ENCODE peak calls at places on chromosomes 4 and X, in four cellular contexts. H is HepG2, W is heart right ventricle, Y is transverse colon. G is an unnamed sample.

GRCh38 chr4:36039031-36039430 is 205.3 kb downstream of the ARAP2 start:
- DNase-seq in Y (no peak), H (no peak), W (no peak), G (no peak)

GRCh38 chrX:101595739-101596419 is 21.9 kb downstream of the ARMCX6 start:
- DNase-seq in W (no peak), H (peak; percentile 17), Y (no peak), G (peak; percentile 27)

GRCh38 chr4:6221296-6221850 is 21.0 kb upstream of the JAKMIP1 start:
- DNase-seq in H (no peak), W (no peak), Y (no peak), G (no peak)

GRCh38 chr4:147465461-147465860 is 15.4 kb upstream of the EDNRA start:
- DNase-seq in H (no peak), Y (no peak), W (no peak), G (no peak)

GRCh38 chrX:14676431-14676830 is 147.1 kb downstream of the GLRA2 start:
- DNase-seq in W (no peak), Y (no peak), H (no peak), G (no peak)

GRCh38 chrX:63746278-63746677 is 38.7 kb downstream of the ARHGEF9 start:
- DNase-seq in Y (no peak), W (no peak), H (no peak), G (no peak)

GRCh38 chrX:71282514-71283408 is 674 bp upstream of the NONO start:
- DNase-seq in Y (no peak), W (no peak), H (peak; percentile 29), G (no peak)

GRCh38 chr4:85393201-85393600 is 81.7 kb upstream of the ARHGAP24 start:
- DNase-seq in H (no peak), Y (no peak), W (no peak), G (no peak)

GRCh38 chr4:44713125-44713524 is 13.2 kb downstream of the GNPDA2 start:
- DNase-seq in Y (no peak), W (no peak), H (no peak), G (no peak)

GRCh38 chr4:99736846-99737245 is 79.2 kb upstream of the C4orf54 start:
- DNase-seq in Y (no peak), H (no peak), W (no peak), G (no peak)

GRCh38 chr4:185261971-185262370 is 52.6 kb downstream of the SNX25 start:
- DNase-seq in H (no peak), W (no peak), Y (no peak), G (no peak)

GRCh38 chrX:147776988-147777387 is 134.7 kb upstream of the FMR1 start:
- DNase-seq in H (no peak), Y (peak; percentile 11), W (no peak), G (no peak)
- H3K9me3 ChIP-seq in H (no peaks in the 10 kb centered on the region), Y (no peaks in the 10 kb centered on the region), W (no peaks in the 10 kb centered on the region), G (no peaks in the 10 kb centered on the region)

GRCh38 chr4:118417325-118417724 is 64.5 kb upstream of the PRSS12 start:
- DNase-seq in Y (no peak), W (no peak), H (no peak), G (no peak)
- H3K27ac ChIP-seq in Y (no peak overlapping the region), W (no peak overlapping the region), H (no peak overlapping the region), G (peak overlapping the region; percentile 71)

GRCh38 chr4:171532968-171533367 is 280.2 kb upstream of the GALNTL6 start:
- DNase-seq in Y (no peak), W (no peak), H (no peak), G (no peak)

GRCh38 chr4:171538601-171539100 is 274.6 kb upstream of the GALNTL6 start:
- DNase-seq in W (no peak), Y (no peak), H (no peak), G (no peak)

GRCh38 chr4:171534391-171534790 is 278.8 kb upstream of the GALNTL6 start:
- DNase-seq in W (no peak), Y (no peak), H (no peak), G (no peak)
- H3K9me3 ChIP-seq in W (no peaks in the 10 kb centered on the region), Y (no peaks in the 10 kb centered on the region), H (no peaks in the 10 kb centered on the region), G (no peaks in the 10 kb centered on the region)

GRCh38 chr4:110025057-110025456 is 112.4 kb downstream of the EGF start:
- DNase-seq in Y (no peak), W (no peak), H (no peak), G (no peak)

GRCh38 chr4:110022457-110022856 is 109.8 kb downstream of the EGF start:
- DNase-seq in Y (no peak), W (no peak), H (no peak), G (no peak)

GRCh38 chr4:110020139-110020538 is 107.5 kb downstream of the EGF start:
- DNase-seq in H (peak; percentile 20), W (no peak), Y (no peak), G (no peak)

GRCh38 chr4:110019153-110019552 is 106.5 kb downstream of the EGF start:
- DNase-seq in Y (no peak), W (no peak), H (no peak), G (no peak)

DNA sequence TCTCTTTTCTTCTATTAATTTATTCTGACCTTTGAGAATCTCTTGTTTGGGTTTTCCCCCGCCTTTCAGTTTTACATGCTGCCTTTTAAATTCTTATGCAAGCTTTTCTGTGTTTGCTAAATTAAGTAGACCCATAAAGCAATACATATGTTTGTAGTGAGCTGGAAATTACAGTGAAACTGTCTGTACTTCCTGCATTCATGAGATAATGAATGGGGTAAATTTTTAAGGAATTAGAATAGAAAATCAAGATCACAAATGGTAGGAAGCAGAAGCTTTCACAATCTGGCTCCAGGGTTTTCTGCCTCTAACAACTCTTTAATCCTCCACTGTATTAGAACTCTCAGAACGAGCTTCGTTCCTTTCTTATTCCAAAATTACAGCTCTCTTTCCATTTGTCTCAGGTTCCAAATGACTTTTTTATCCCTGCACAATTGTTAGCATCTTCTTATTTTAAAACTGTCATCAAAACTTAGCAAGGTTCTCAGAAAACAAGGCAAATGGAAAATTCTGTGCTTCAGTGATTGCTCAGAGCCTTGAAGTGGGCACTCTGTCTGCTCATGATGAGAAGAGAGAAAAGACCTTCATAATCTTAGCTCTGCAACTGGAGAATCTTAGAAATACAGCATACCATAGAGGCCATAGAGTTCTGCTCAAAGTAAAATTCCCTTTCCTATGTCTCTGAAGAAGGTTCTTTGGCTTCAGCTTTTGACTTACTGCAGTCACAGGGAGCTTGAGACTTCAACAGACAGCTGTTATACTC is 108.2 kb downstream of the EGF start:
- DNase-seq in Y (no peak), H (no peak), W (no peak), G (no peak)
- H3K27ac ChIP-seq in Y (no peak overlapping the region), H (no peak overlapping the region), W (no peak overlapping the region), G (no peak overlapping the region)

DNA sequence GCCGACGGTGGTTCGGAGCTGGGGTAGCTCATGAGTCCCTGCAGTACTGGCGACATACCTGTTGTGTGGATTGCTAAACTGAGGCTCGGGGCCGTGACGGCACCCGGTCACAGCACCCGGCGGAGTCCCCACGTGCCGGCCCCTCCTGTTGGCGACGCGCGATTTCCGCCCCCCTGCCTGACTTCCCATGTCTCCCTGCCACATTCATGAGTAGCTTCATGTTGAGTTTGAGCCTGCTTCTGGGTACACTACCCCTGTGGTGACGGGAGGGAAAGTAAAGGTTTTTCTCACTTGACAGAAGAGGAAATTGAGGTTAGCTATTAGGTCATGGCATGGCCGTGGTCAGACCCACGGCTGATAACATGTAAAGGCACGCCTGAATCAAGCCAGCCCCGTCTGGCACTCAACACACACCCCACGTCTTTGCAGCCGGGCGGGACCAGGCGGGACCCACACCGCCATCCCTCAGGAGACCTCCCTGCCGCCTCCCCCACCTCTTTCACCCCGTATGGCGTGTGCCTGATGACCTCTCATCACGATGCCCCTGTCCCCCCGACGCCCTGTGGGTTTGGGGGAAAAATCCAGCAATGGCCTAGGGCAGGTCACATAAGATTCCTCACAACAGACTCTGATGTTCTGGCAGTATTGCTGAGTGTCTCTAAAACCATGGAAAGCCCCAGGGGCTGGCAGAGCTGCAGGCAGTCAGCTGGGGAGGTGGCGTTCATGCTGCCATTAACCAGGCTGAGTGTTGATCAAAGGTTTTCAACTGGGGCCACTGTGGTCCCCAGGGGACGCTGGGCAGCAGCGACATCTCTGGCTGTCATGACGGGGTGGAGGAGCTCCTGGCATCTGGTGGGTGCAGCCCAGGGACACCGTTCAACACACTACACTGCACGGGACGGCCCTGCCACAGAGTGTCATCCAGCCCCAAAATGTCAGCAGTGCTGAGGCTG is 29.2 kb downstream of the P2RY8 start:
- DNase-seq in W (no peak), H (no peak), Y (peak; percentile 37), G (no peak)
- H3K9me3 ChIP-seq in W (no peaks in the 10 kb centered on the region), H (no peaks in the 10 kb centered on the region), Y (no peaks in the 10 kb centered on the region), G (no peaks in the 10 kb centered on the region)